ENCODE peak calls at places on chromosomes 12 and 14, in ten cellular contexts. D is WERI-Rb-1, K is testis, W is AG04450, M is ovary, I is psoas muscle, L is tibial artery, Q is uterus, F is GM23338, U is heart right ventricle. T is an unnamed sample. For H3K27me3, the result is how much of the 10 kb centered on the place peaks cover.

GRCh38 chr12:121513464-121514183 is 67.2 kb downstream of the KDM2B start:
- DNase-seq in D (peak), K (peak), W (no peak), M (no peak), I (no peak), L (no peak), Q (no peak), F (peak), U (no peak), T (peak)

GRCh38 chr12:92096346-92097136 is 49.1 kb downstream of the BTG1 start:
- DNase-seq in D (no peak), K (no peak), W (no peak), M (no peak), I (no peak), L (no peak), Q (no peak), F (no peak), U (no peak), T (no peak)

GRCh38 chr12:100141666-100141997 is 1.0 kb downstream of the BLTP3B start:
- DNase-seq in D (no peak), K (no peak), W (peak), M (no peak), I (no peak), L (peak), Q (peak), F (no peak), U (peak), T (no peak)

GRCh38 chr12:106417926-106418910 is 60.7 kb downstream of the POLR3B start:
- DNase-seq in D (no peak), K (no peak), W (no peak), M (no peak), I (no peak), L (no peak), Q (no peak), F (no peak), U (no peak), T (no peak)

GRCh38 chr12:130497331-130497730 is 159.6 kb downstream of the PIWIL1 start:
- DNase-seq in D (no peak), K (no peak), W (no peak), M (no peak), I (no peak), L (no peak), Q (no peak), F (no peak), U (no peak), T (no peak)

GRCh38 chr12:34376133-34376799 is 354.0 kb downstream of the ALG10 start:
- DNase-seq in D (no peak), K (no peak), W (no peak), M (no peak), I (no peak), L (no peak), Q (no peak), F (no peak), U (no peak), T (no peak)

GRCh38 chr14:26905219-26905618 is 307.4 kb upstream of the NOVA1 start:
- DNase-seq in D (no peak), K (no peak), W (no peak), M (no peak), I (no peak), L (no peak), Q (no peak), F (no peak), U (no peak), T (no peak)

GRCh38 chr14:68968051-68968450 is 11.1 kb downstream of the ACTN1 start:
- DNase-seq in D (no peak), K (no peak), W (no peak), M (no peak), I (no peak), L (no peak), Q (no peak), F (no peak), U (no peak), T (no peak)

GRCh38 chr12:115506822-115507629 is 770.5 kb downstream of the MED13L start:
- DNase-seq in D (peak), K (no peak), W (no peak), M (no peak), I (no peak), L (no peak), Q (no peak), F (peak), U (no peak), T (no peak)

GRCh38 chr12:132190012-132190755 is 45.9 kb downstream of the NOC4L start:
- DNase-seq in D (peak), K (no peak), W (no peak), M (peak), I (no peak), L (no peak), Q (no peak), F (peak), U (no peak), T (peak)

GRCh38 chr12:10243803-10244520 is 31.3 kb downstream of the GABARAPL1 start:
- DNase-seq in D (no peak), K (no peak), W (no peak), M (no peak), I (no peak), L (no peak), Q (no peak), F (no peak), U (no peak), T (no peak)

GRCh38 chr14:52119030-52119429 is 50.2 kb upstream of the NID2 start:
- DNase-seq in D (no peak), K (peak), W (no peak), M (no peak), I (no peak), L (no peak), Q (no peak), F (no peak), U (no peak), T (no peak)

DNA sequence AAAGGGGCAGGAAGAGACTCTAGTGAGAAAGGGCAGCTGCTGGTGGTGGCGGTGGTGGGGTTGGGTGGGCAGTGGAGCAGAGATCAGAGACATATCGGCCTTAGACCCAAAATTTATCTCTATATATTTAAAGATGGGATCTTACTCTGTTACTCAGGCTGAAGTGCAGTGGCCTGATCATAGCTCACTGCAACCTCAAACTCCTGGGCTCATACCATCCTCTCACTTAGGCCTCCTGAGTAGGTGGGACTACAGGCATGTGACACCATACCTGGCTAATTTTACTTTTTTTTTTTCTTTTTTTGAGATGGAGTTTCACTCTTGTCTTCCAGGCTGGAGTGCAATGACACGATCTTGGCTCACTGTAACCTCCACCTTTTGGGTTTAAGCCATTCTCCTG is 18.6 kb upstream of the ITGA5 start:
- DNase-seq in D (no peak), K (no peak), W (no peak), M (no peak), I (no peak), L (no peak), Q (no peak), F (no peak), U (no peak), T (no peak)
- H3K27me3 ChIP-seq in D (under half), K (under half), W (under half), M (under half), I (under half), L (under half), Q (under half), F (under half), U (under half), T (under half)

DNA sequence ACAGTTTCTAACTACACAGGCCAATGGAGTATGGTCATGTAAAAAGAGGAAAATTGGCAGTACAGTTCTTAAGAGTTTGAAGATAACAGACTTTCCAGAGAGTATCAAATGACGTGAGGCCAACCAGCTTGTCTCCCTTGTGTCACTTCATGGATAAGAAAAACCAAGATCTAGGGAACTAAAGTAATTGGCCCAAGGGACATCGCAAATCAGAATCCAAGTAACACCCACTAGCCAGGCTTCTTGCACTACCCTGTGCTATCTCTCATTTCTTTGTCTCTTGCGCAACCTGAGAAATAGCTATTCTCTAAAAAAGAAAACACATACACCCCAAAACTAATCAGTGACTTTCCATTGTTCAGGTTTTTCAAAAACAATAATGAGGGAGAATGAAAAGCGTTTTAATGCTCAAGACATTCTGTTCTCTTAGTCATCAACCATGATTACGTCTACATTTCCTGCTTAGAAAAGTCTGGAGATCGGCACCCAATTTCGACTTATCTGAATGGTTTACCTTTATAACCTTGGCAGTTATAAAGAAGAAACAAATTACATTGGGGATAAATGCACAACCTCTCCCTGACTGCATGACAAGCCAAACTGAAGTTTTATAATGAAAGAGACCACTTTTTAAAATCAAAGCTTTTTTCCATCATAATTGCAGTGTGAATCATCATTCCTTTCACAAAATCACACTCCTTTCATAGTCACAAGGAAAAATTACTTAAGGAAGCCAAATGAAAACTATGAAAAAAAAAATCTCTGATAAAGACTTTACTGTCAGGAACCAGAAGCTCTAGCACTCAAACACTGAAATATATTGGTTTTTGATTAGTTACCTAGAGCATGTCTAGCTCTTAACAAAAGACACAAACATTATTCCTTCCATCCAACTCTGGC is 42.1 kb downstream of the TMTC1 start:
- DNase-seq in D (no peak), K (no peak), W (no peak), M (no peak), I (no peak), L (no peak), Q (no peak), F (no peak), U (no peak), T (peak)
- H3K27ac ChIP-seq in D (no peak), K (peak), W (peak), M (no peak), I (peak), L (peak), Q (peak), F (no peak), U (peak), T (peak)

DNA sequence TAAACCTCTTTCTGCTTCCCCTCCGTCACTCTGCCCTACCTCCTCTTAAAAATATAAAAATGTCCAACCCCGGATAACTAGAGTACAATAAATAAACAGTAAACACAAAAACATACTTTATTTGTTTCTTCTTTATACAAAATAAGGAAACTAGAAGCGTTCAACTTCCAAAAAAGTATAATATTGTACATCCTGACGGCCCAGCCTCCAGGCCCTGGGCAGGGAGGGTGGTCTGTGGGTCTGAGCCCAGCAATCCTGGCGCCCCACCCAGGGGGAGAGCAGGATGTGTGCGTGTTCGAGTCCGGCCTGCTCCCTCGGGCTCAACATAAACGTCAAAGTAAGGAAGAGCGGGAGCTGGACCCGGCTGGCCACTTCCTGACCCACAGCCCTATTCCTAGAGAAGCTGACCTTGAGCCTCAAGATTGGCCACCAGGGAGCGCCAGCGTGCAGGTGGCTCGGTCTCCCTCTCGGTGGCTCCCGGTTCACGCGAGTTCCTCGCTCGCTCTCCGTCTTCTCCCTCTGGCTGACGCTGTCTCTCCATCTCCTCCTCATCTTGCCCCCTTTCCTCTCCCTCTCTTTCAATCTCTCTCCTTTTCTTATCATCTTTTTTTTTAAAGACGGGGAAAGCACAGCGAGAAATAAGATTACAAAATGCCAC is 9.4 kb downstream of the LHX5 start:
- DNase-seq in D (peak), K (peak), W (peak), M (peak), I (peak), L (peak), Q (peak), F (peak), U (peak), T (peak)
- H3K4me3 ChIP-seq in D (peak), K (no peak), W (peak), M (no peak), I (peak), L (peak), Q (no peak), F (peak), U (peak), T (peak)

GRCh38 chr12:49346659-49347306 is at the start of gene DNAJC22:
- DNase-seq in D (peak), K (peak), W (no peak), M (no peak), I (no peak), L (no peak), Q (no peak), F (peak), U (no peak), T (peak)
- H3K27me3 ChIP-seq in D (half or more), K (under half), W (half or more), M (under half), I (half or more), L (half or more), Q (under half), F (half or more), U (half or more), T (half or more)

DNA sequence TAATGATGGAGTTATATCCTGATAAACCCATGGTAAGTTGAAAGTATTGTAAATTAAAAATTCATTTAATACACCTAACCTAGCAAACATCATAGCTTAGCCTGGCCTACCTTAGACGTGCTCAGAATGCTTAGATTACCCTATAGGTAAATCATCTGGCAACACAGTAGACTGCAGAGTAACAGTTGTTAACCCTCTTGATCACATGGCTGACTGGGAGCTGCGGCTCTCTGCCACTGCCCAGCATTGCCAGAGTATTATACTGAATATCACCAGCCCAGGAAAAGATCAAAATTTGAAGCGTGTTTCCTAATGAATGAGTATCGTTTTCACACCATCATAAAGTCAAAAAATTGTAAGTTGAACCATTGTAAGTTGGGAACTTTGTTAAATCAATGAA is 17.8 kb upstream of the TMPRSS12 start:
- DNase-seq in D (no peak), K (no peak), W (no peak), M (no peak), I (no peak), L (no peak), Q (no peak), F (peak), U (no peak), T (no peak)
- H3K27ac ChIP-seq in D (no peak), K (peak), W (no peak), M (peak), I (peak), L (peak), Q (peak), F (no peak), U (peak), T (no peak)

T was measured in cardiac muscle cell.